ENCODE peak calls at places on chromosome 18, in seven cellular contexts. One of them, this sample, is unnamed.

GRCh38 chr18:59303006-59303405 is 15.4 kb downstream of the CPLX4 start:
- DNase-seq in fibroblast of villous mesenchyme: no peak
- DNase-seq in uterus: no peak
- DNase-seq in CD8-positive, alpha-beta T cell: no peak
- DNase-seq in endothelial cell of umbilical vein: no peak
- DNase-seq in upper lobe of left lung: no peak
- DNase-seq in astrocyte of the spinal cord: no peak
- DNase-seq in this sample: no peak

GRCh38 chr18:48944634-48945033 is 6.1 kb downstream of the SMAD7 start:
- DNase-seq in uterus: peak; percentile 9
- DNase-seq in CD8-positive, alpha-beta T cell: no peak
- DNase-seq in fibroblast of villous mesenchyme: no peak
- DNase-seq in astrocyte of the spinal cord: peak; percentile 60
- DNase-seq in endothelial cell of umbilical vein: no peak
- DNase-seq in upper lobe of left lung: peak; percentile 77
- DNase-seq in this sample: no peak

GRCh38 chr18:67509711-67510110 is 6.8 kb downstream of the DSEL start:
- DNase-seq in fibroblast of villous mesenchyme: peak; percentile 58
- DNase-seq in uterus: no peak
- DNase-seq in upper lobe of left lung: no peak
- DNase-seq in astrocyte of the spinal cord: peak; percentile 74
- DNase-seq in CD8-positive, alpha-beta T cell: no peak
- DNase-seq in endothelial cell of umbilical vein: no peak
- DNase-seq in this sample: no peak

GRCh38 chr18:934518-935123 is 29.9 kb downstream of the ADCYAP1 start:
- DNase-seq in uterus: no peak
- DNase-seq in CD8-positive, alpha-beta T cell: no peak
- DNase-seq in endothelial cell of umbilical vein: no peak
- DNase-seq in astrocyte of the spinal cord: no peak
- DNase-seq in upper lobe of left lung: peak; percentile 31
- DNase-seq in fibroblast of villous mesenchyme: no peak
- DNase-seq in this sample: no peak

GRCh38 chr18:61236476-61237057 is 96.7 kb upstream of the CDH20 start:
- DNase-seq in fibroblast of villous mesenchyme: no peak
- DNase-seq in astrocyte of the spinal cord: no peak
- DNase-seq in CD8-positive, alpha-beta T cell: no peak
- DNase-seq in endothelial cell of umbilical vein: no peak
- DNase-seq in upper lobe of left lung: no peak
- DNase-seq in uterus: no peak
- DNase-seq in this sample: no peak

GRCh38 chr18:24259869-24260662 is 121.2 kb downstream of the CABYR start:
- DNase-seq in CD8-positive, alpha-beta T cell: no peak
- DNase-seq in uterus: no peak
- DNase-seq in endothelial cell of umbilical vein: no peak
- DNase-seq in astrocyte of the spinal cord: no peak
- DNase-seq in upper lobe of left lung: no peak
- DNase-seq in fibroblast of villous mesenchyme: no peak
- DNase-seq in this sample: no peak

GRCh38 chr18:10930078-10930477 is 219.3 kb downstream of the PIEZO2 start:
- DNase-seq in fibroblast of villous mesenchyme: no peak
- DNase-seq in astrocyte of the spinal cord: no peak
- DNase-seq in upper lobe of left lung: no peak
- DNase-seq in CD8-positive, alpha-beta T cell: no peak
- DNase-seq in endothelial cell of umbilical vein: no peak
- DNase-seq in uterus: no peak
- DNase-seq in this sample: no peak

GRCh38 chr18:34971313-34971712 is 69.9 kb upstream of the MAPRE2 start:
- DNase-seq in uterus: no peak
- DNase-seq in CD8-positive, alpha-beta T cell: no peak
- DNase-seq in upper lobe of left lung: no peak
- DNase-seq in astrocyte of the spinal cord: peak; percentile 23
- DNase-seq in fibroblast of villous mesenchyme: peak; percentile 67
- DNase-seq in endothelial cell of umbilical vein: no peak
- DNase-seq in this sample: no peak

GRCh38 chr18:34805117-34805882 is 95.2 kb downstream of the DTNA start:
- DNase-seq in astrocyte of the spinal cord: no peak
- DNase-seq in uterus: no peak
- DNase-seq in upper lobe of left lung: no peak
- DNase-seq in fibroblast of villous mesenchyme: no peak
- DNase-seq in CD8-positive, alpha-beta T cell: no peak
- DNase-seq in endothelial cell of umbilical vein: no peak
- DNase-seq in this sample: no peak

GRCh38 chr18:45060102-45060501 is 379.4 kb downstream of the SETBP1 start:
- DNase-seq in endothelial cell of umbilical vein: no peak
- DNase-seq in upper lobe of left lung: no peak
- DNase-seq in uterus: no peak
- DNase-seq in CD8-positive, alpha-beta T cell: no peak
- DNase-seq in fibroblast of villous mesenchyme: peak; percentile 37
- DNase-seq in astrocyte of the spinal cord: no peak
- DNase-seq in this sample: no peak

GRCh38 chr18:68679531-68679930 is 35.4 kb downstream of the TMX3 start:
- DNase-seq in upper lobe of left lung: no peak
- DNase-seq in uterus: no peak
- DNase-seq in CD8-positive, alpha-beta T cell: no peak
- DNase-seq in astrocyte of the spinal cord: no peak
- DNase-seq in fibroblast of villous mesenchyme: peak; percentile 87
- DNase-seq in endothelial cell of umbilical vein: no peak
- DNase-seq in this sample: no peak

GRCh38 chr18:54740146-54740844 is 88.0 kb upstream of the RAB27B start:
- DNase-seq in endothelial cell of umbilical vein: peak; percentile 41
- DNase-seq in astrocyte of the spinal cord: peak; percentile 62
- DNase-seq in CD8-positive, alpha-beta T cell: no peak
- DNase-seq in uterus: no peak
- DNase-seq in fibroblast of villous mesenchyme: peak; percentile 73
- DNase-seq in upper lobe of left lung: no peak
- DNase-seq in this sample: no peak

GRCh38 chr18:63591725-63592124 is 4.6 kb downstream of the SERPINB13 start:
- DNase-seq in upper lobe of left lung: no peak
- DNase-seq in CD8-positive, alpha-beta T cell: no peak
- DNase-seq in uterus: no peak
- DNase-seq in astrocyte of the spinal cord: no peak
- DNase-seq in fibroblast of villous mesenchyme: no peak
- DNase-seq in endothelial cell of umbilical vein: no peak
- DNase-seq in this sample: no peak

GRCh38 chr18:12911025-12911927 is 27.2 kb upstream of the PTPN2 start:
- DNase-seq in upper lobe of left lung: peak; percentile 30
- DNase-seq in uterus: peak; percentile 19
- DNase-seq in endothelial cell of umbilical vein: peak; percentile 17
- DNase-seq in astrocyte of the spinal cord: peak; percentile 31
- DNase-seq in fibroblast of villous mesenchyme: no peak
- DNase-seq in CD8-positive, alpha-beta T cell: peak; percentile 46
- DNase-seq in this sample: no peak

GRCh38 chr18:26304511-26304910 is 78.3 kb downstream of the TAF4B start:
- DNase-seq in astrocyte of the spinal cord: no peak
- DNase-seq in uterus: no peak
- DNase-seq in upper lobe of left lung: no peak
- DNase-seq in fibroblast of villous mesenchyme: no peak
- DNase-seq in endothelial cell of umbilical vein: no peak
- DNase-seq in CD8-positive, alpha-beta T cell: no peak
- DNase-seq in this sample: no peak

GRCh38 chr18:39636931-39637330 is 2071.3 kb upstream of the CELF4 start:
- DNase-seq in endothelial cell of umbilical vein: no peak
- DNase-seq in uterus: no peak
- DNase-seq in upper lobe of left lung: no peak
- DNase-seq in astrocyte of the spinal cord: no peak
- DNase-seq in fibroblast of villous mesenchyme: no peak
- DNase-seq in CD8-positive, alpha-beta T cell: no peak
- DNase-seq in this sample: no peak

GRCh38 chr18:39167990-39168389 is 1602.4 kb upstream of the CELF4 start:
- DNase-seq in uterus: no peak
- DNase-seq in CD8-positive, alpha-beta T cell: no peak
- DNase-seq in endothelial cell of umbilical vein: no peak
- DNase-seq in upper lobe of left lung: no peak
- DNase-seq in fibroblast of villous mesenchyme: no peak
- DNase-seq in astrocyte of the spinal cord: no peak
- DNase-seq in this sample: no peak

GRCh38 chr18:49548266-49548665 is 13.6 kb upstream of the LIPG start:
- DNase-seq in astrocyte of the spinal cord: peak; percentile 86
- DNase-seq in fibroblast of villous mesenchyme: peak; percentile 70
- DNase-seq in endothelial cell of umbilical vein: no peak
- DNase-seq in uterus: no peak
- DNase-seq in upper lobe of left lung: no peak
- DNase-seq in CD8-positive, alpha-beta T cell: no peak
- DNase-seq in this sample: no peak

GRCh38 chr18:46260016-46260878 is 156.1 kb downstream of the HAUS1 start:
- DNase-seq in CD8-positive, alpha-beta T cell: no peak
- DNase-seq in astrocyte of the spinal cord: peak; percentile 79
- DNase-seq in uterus: no peak
- DNase-seq in fibroblast of villous mesenchyme: no peak
- DNase-seq in endothelial cell of umbilical vein: no peak
- DNase-seq in upper lobe of left lung: no peak
- DNase-seq in this sample: no peak

GRCh38 chr18:46262856-46263255 is 158.7 kb downstream of the HAUS1 start:
- DNase-seq in upper lobe of left lung: no peak
- DNase-seq in fibroblast of villous mesenchyme: no peak
- DNase-seq in astrocyte of the spinal cord: no peak
- DNase-seq in uterus: no peak
- DNase-seq in CD8-positive, alpha-beta T cell: no peak
- DNase-seq in endothelial cell of umbilical vein: no peak
- DNase-seq in this sample: no peak

GRCh38 chr18:46264255-46264654 is 160.1 kb downstream of the HAUS1 start:
- DNase-seq in astrocyte of the spinal cord: peak; percentile 83
- DNase-seq in endothelial cell of umbilical vein: peak; percentile 29
- DNase-seq in upper lobe of left lung: no peak
- DNase-seq in fibroblast of villous mesenchyme: peak; percentile 68
- DNase-seq in uterus: no peak
- DNase-seq in CD8-positive, alpha-beta T cell: no peak
- DNase-seq in this sample: no peak

GRCh38 chr18:46260879-46261143 is 156.6 kb downstream of the HAUS1 start:
- DNase-seq in endothelial cell of umbilical vein: no peak
- DNase-seq in CD8-positive, alpha-beta T cell: no peak
- DNase-seq in uterus: no peak
- DNase-seq in fibroblast of villous mesenchyme: no peak
- DNase-seq in upper lobe of left lung: no peak
- DNase-seq in astrocyte of the spinal cord: peak; percentile 55
- DNase-seq in this sample: no peak

GRCh38 chr18:46261799-46262198 is 157.6 kb downstream of the HAUS1 start:
- DNase-seq in upper lobe of left lung: no peak
- DNase-seq in CD8-positive, alpha-beta T cell: no peak
- DNase-seq in endothelial cell of umbilical vein: no peak
- DNase-seq in fibroblast of villous mesenchyme: no peak
- DNase-seq in uterus: no peak
- DNase-seq in astrocyte of the spinal cord: no peak
- DNase-seq in this sample: no peak
- TF ChIP-seq CTCF in upper lobe of left lung: no peak
- TF ChIP-seq CTCF in CD8-positive, alpha-beta T cell: no peak
- TF ChIP-seq CTCF in endothelial cell of umbilical vein: no peak
- TF ChIP-seq CTCF in fibroblast of villous mesenchyme: no peak
- TF ChIP-seq CTCF in uterus: no peak
- TF ChIP-seq CTCF in astrocyte of the spinal cord: no peak
- TF ChIP-seq CTCF in this sample: no peak

GRCh38 chr18:50662177-50662576 is 102.3 kb downstream of the MAPK4 start:
- DNase-seq in astrocyte of the spinal cord: no peak
- DNase-seq in fibroblast of villous mesenchyme: no peak
- DNase-seq in upper lobe of left lung: no peak
- DNase-seq in CD8-positive, alpha-beta T cell: no peak
- DNase-seq in endothelial cell of umbilical vein: no peak
- DNase-seq in uterus: no peak
- DNase-seq in this sample: no peak
- TF ChIP-seq CTCF in astrocyte of the spinal cord: peak; percentile 30
- TF ChIP-seq CTCF in fibroblast of villous mesenchyme: peak; percentile 26
- TF ChIP-seq CTCF in upper lobe of left lung: no peak
- TF ChIP-seq CTCF in CD8-positive, alpha-beta T cell: no peak
- TF ChIP-seq CTCF in endothelial cell of umbilical vein: no peak
- TF ChIP-seq CTCF in uterus: no peak
- TF ChIP-seq CTCF in this sample: peak; percentile 65

GRCh38 chr18:3466051-3466450 is 16.1 kb downstream of the TGIF1 start:
- DNase-seq in upper lobe of left lung: no peak
- DNase-seq in endothelial cell of umbilical vein: peak; percentile 92
- DNase-seq in fibroblast of villous mesenchyme: peak; percentile 81
- DNase-seq in astrocyte of the spinal cord: peak; percentile 87
- DNase-seq in uterus: no peak
- DNase-seq in CD8-positive, alpha-beta T cell: no peak
- DNase-seq in this sample: no peak

GRCh38 chr18:3471141-3471648 is 21.2 kb downstream of the TGIF1 start:
- DNase-seq in endothelial cell of umbilical vein: no peak
- DNase-seq in upper lobe of left lung: no peak
- DNase-seq in uterus: no peak
- DNase-seq in fibroblast of villous mesenchyme: no peak
- DNase-seq in CD8-positive, alpha-beta T cell: no peak
- DNase-seq in astrocyte of the spinal cord: no peak
- DNase-seq in this sample: no peak

GRCh38 chr18:3468833-3469232 is 18.9 kb downstream of the TGIF1 start:
- DNase-seq in upper lobe of left lung: peak; percentile 46
- DNase-seq in uterus: no peak
- DNase-seq in fibroblast of villous mesenchyme: no peak
- DNase-seq in CD8-positive, alpha-beta T cell: no peak
- DNase-seq in astrocyte of the spinal cord: no peak
- DNase-seq in endothelial cell of umbilical vein: no peak
- DNase-seq in this sample: no peak

GRCh38 chr18:3466872-3467271 is 16.9 kb downstream of the TGIF1 start:
- DNase-seq in astrocyte of the spinal cord: no peak
- DNase-seq in CD8-positive, alpha-beta T cell: no peak
- DNase-seq in fibroblast of villous mesenchyme: no peak
- DNase-seq in uterus: no peak
- DNase-seq in endothelial cell of umbilical vein: peak; percentile 76
- DNase-seq in upper lobe of left lung: no peak
- DNase-seq in this sample: no peak

GRCh38 chr18:3468066-3468705 is 18.2 kb downstream of the TGIF1 start:
- DNase-seq in upper lobe of left lung: no peak
- DNase-seq in fibroblast of villous mesenchyme: no peak
- DNase-seq in uterus: no peak
- DNase-seq in endothelial cell of umbilical vein: no peak
- DNase-seq in CD8-positive, alpha-beta T cell: no peak
- DNase-seq in astrocyte of the spinal cord: no peak
- DNase-seq in this sample: no peak
- TF ChIP-seq CTCF in upper lobe of left lung: no peak
- TF ChIP-seq CTCF in fibroblast of villous mesenchyme: no peak
- TF ChIP-seq CTCF in uterus: no peak
- TF ChIP-seq CTCF in endothelial cell of umbilical vein: no peak
- TF ChIP-seq CTCF in CD8-positive, alpha-beta T cell: no peak
- TF ChIP-seq CTCF in astrocyte of the spinal cord: no peak
- TF ChIP-seq CTCF in this sample: no peak

GRCh38 chr18:51253476-51253875 is 56.0 kb upstream of the MEX3C start:
- DNase-seq in astrocyte of the spinal cord: no peak
- DNase-seq in CD8-positive, alpha-beta T cell: no peak
- DNase-seq in uterus: no peak
- DNase-seq in fibroblast of villous mesenchyme: no peak
- DNase-seq in upper lobe of left lung: no peak
- DNase-seq in endothelial cell of umbilical vein: no peak
- DNase-seq in this sample: no peak

GRCh38 chr18:51250458-51251024 is 53.1 kb upstream of the MEX3C start:
- DNase-seq in upper lobe of left lung: no peak
- DNase-seq in uterus: no peak
- DNase-seq in endothelial cell of umbilical vein: no peak
- DNase-seq in astrocyte of the spinal cord: no peak
- DNase-seq in CD8-positive, alpha-beta T cell: no peak
- DNase-seq in fibroblast of villous mesenchyme: no peak
- DNase-seq in this sample: no peak

GRCh38 chr18:51248685-51249084 is 51.2 kb upstream of the MEX3C start:
- DNase-seq in upper lobe of left lung: no peak
- DNase-seq in astrocyte of the spinal cord: no peak
- DNase-seq in endothelial cell of umbilical vein: no peak
- DNase-seq in uterus: no peak
- DNase-seq in fibroblast of villous mesenchyme: no peak
- DNase-seq in CD8-positive, alpha-beta T cell: no peak
- DNase-seq in this sample: no peak

GRCh38 chr18:51251625-51252024 is 54.1 kb upstream of the MEX3C start:
- DNase-seq in CD8-positive, alpha-beta T cell: no peak
- DNase-seq in upper lobe of left lung: no peak
- DNase-seq in endothelial cell of umbilical vein: no peak
- DNase-seq in fibroblast of villous mesenchyme: no peak
- DNase-seq in astrocyte of the spinal cord: no peak
- DNase-seq in uterus: no peak
- DNase-seq in this sample: no peak

GRCh38 chr18:51250006-51250405 is 52.5 kb upstream of the MEX3C start:
- DNase-seq in endothelial cell of umbilical vein: no peak
- DNase-seq in upper lobe of left lung: no peak
- DNase-seq in CD8-positive, alpha-beta T cell: no peak
- DNase-seq in fibroblast of villous mesenchyme: no peak
- DNase-seq in astrocyte of the spinal cord: no peak
- DNase-seq in uterus: no peak
- DNase-seq in this sample: no peak
- TF ChIP-seq CTCF in endothelial cell of umbilical vein: no peak
- TF ChIP-seq CTCF in upper lobe of left lung: no peak
- TF ChIP-seq CTCF in CD8-positive, alpha-beta T cell: no peak
- TF ChIP-seq CTCF in fibroblast of villous mesenchyme: no peak
- TF ChIP-seq CTCF in astrocyte of the spinal cord: no peak
- TF ChIP-seq CTCF in uterus: no peak
- TF ChIP-seq CTCF in this sample: no peak